ENCODE peak calls at places on chromosomes 16 and 17, in five cellular contexts. One of them, this sample, is unnamed.

GRCh38 chr16:22388101-22388644 is 13.8 kb upstream of the CDR2 start:
- DNase-seq in upper lobe of right lung: no peak
- DNase-seq in AG04450: no peak
- DNase-seq in heart left ventricle: no peak
- DNase-seq in effector memory CD4-positive, alpha-beta T cell: no peak
- DNase-seq in this sample: no peak

GRCh38 chr17:2092253-2092652 is 37.4 kb downstream of the HIC1 start:
- DNase-seq in upper lobe of right lung: no peak
- DNase-seq in AG04450: no peak
- DNase-seq in heart left ventricle: no peak
- DNase-seq in effector memory CD4-positive, alpha-beta T cell: no peak
- DNase-seq in this sample: no peak

GRCh38 chr16:19858654-19859018 is 26.0 kb downstream of the GPRC5B start:
- DNase-seq in heart left ventricle: no peak
- DNase-seq in effector memory CD4-positive, alpha-beta T cell: no peak
- DNase-seq in upper lobe of right lung: no peak
- DNase-seq in AG04450: no peak
- DNase-seq in this sample: no peak

GRCh38 chr17:58121925-58122324 is 26.3 kb upstream of the OR4D1 start:
- DNase-seq in upper lobe of right lung: no peak
- DNase-seq in effector memory CD4-positive, alpha-beta T cell: peak
- DNase-seq in heart left ventricle: no peak
- DNase-seq in AG04450: no peak
- DNase-seq in this sample: no peak

GRCh38 chr17:17300624-17301568 is 2.3 kb upstream of the NT5M start:
- DNase-seq in heart left ventricle: peak
- DNase-seq in AG04450: no peak
- DNase-seq in upper lobe of right lung: peak
- DNase-seq in effector memory CD4-positive, alpha-beta T cell: no peak
- DNase-seq in this sample: no peak

GRCh38 chr17:82215095-82215971 is 2.7 kb upstream of the CCDC57 start:
- DNase-seq in AG04450: no peak
- DNase-seq in effector memory CD4-positive, alpha-beta T cell: no peak
- DNase-seq in heart left ventricle: no peak
- DNase-seq in upper lobe of right lung: peak
- DNase-seq in this sample: peak

GRCh38 chr16:51392651-51393187 is 241.6 kb upstream of the SALL1 start:
- DNase-seq in upper lobe of right lung: no peak
- DNase-seq in effector memory CD4-positive, alpha-beta T cell: no peak
- DNase-seq in heart left ventricle: no peak
- DNase-seq in AG04450: peak
- DNase-seq in this sample: no peak

GRCh38 chr17:36183001-36183810 is 6.8 kb upstream of the TBC1D3B start:
- DNase-seq in AG04450: peak
- DNase-seq in effector memory CD4-positive, alpha-beta T cell: no peak
- DNase-seq in upper lobe of right lung: peak
- DNase-seq in heart left ventricle: peak
- DNase-seq in this sample: no peak

GRCh38 chr16:52497067-52497816 is 49.7 kb downstream of the TOX3 start:
- DNase-seq in AG04450: no peak
- DNase-seq in upper lobe of right lung: no peak
- DNase-seq in effector memory CD4-positive, alpha-beta T cell: no peak
- DNase-seq in heart left ventricle: no peak
- DNase-seq in this sample: no peak

GRCh38 chr16:9340402-9341095 is 249.1 kb downstream of the HAPSTR1 start:
- DNase-seq in upper lobe of right lung: no peak
- DNase-seq in heart left ventricle: no peak
- DNase-seq in effector memory CD4-positive, alpha-beta T cell: no peak
- DNase-seq in AG04450: no peak
- DNase-seq in this sample: no peak

GRCh38 chr17:75404223-75404738 is 1.2 kb downstream of the GRB2 start:
- DNase-seq in upper lobe of right lung: peak
- DNase-seq in AG04450: no peak
- DNase-seq in heart left ventricle: peak
- DNase-seq in effector memory CD4-positive, alpha-beta T cell: peak
- DNase-seq in this sample: peak

GRCh38 chr16:67664258-67664657 is 2.3 kb downstream of the ENKD1 start:
- DNase-seq in effector memory CD4-positive, alpha-beta T cell: no peak
- DNase-seq in heart left ventricle: peak
- DNase-seq in upper lobe of right lung: no peak
- DNase-seq in AG04450: no peak
- DNase-seq in this sample: no peak

GRCh38 chr17:17043668-17044226 is 1.5 kb downstream of the MPRIP start:
- DNase-seq in effector memory CD4-positive, alpha-beta T cell: no peak
- DNase-seq in upper lobe of right lung: peak
- DNase-seq in AG04450: no peak
- DNase-seq in heart left ventricle: no peak
- DNase-seq in this sample: no peak

GRCh38 chr17:700504-701094 is 14.0 kb downstream of the VPS53 start:
- DNase-seq in effector memory CD4-positive, alpha-beta T cell: no peak
- DNase-seq in AG04450: no peak
- DNase-seq in upper lobe of right lung: no peak
- DNase-seq in heart left ventricle: no peak
- DNase-seq in this sample: no peak

GRCh38 chr17:70989301-70989700 is 820.0 kb downstream of the KCNJ2 start:
- DNase-seq in effector memory CD4-positive, alpha-beta T cell: no peak
- DNase-seq in upper lobe of right lung: no peak
- DNase-seq in heart left ventricle: no peak
- DNase-seq in AG04450: no peak
- DNase-seq in this sample: no peak

GRCh38 chr17:66711936-66712335 is 123.0 kb upstream of the CACNG5 start:
- DNase-seq in heart left ventricle: no peak
- DNase-seq in effector memory CD4-positive, alpha-beta T cell: no peak
- DNase-seq in AG04450: no peak
- DNase-seq in upper lobe of right lung: peak
- DNase-seq in this sample: no peak

GRCh38 chr17:63975541-63976092 is 2.9 kb upstream of the SCN4A start:
- DNase-seq in upper lobe of right lung: no peak
- DNase-seq in heart left ventricle: no peak
- DNase-seq in effector memory CD4-positive, alpha-beta T cell: no peak
- DNase-seq in AG04450: no peak
- DNase-seq in this sample: no peak

GRCh38 chr16:58264961-58265479 is 29.8 kb downstream of the PRSS54 start:
- DNase-seq in upper lobe of right lung: no peak
- DNase-seq in effector memory CD4-positive, alpha-beta T cell: no peak
- DNase-seq in AG04450: peak
- DNase-seq in heart left ventricle: no peak
- DNase-seq in this sample: no peak

DNA sequence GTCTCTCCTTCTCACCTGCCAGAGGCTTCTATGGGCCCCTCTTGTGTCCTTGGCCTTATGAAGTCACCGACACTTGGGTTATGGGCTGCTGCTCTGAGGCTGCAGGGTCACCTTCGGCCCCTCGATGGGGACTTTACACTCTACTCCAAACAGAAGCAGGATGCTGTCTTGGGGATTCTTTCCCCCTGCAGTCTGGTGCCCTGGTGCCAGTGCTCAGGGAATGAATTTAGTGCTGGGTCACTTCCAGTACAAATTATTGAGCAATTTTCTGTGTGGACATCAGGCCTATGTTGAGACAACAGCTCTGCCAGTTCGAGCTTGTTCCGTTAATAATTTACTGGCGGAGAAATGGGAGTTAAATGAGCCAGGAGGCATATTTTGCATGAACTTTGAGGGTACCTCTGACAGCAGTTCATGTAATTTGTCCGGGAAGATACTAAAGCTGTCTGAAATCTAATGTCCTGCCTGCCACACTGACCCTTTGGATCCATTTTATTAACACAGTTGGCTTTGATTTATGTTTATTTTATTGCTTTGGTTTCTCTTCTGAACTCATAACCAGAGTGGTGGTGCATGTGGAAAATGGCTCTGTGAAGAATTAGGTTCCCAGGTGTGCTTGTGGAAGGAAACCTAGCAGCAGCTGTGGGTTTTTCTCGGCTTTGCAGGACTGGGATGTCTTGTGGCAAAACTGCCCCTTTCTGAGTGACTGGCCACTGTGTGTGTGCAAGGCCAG is 34.1 kb upstream of the DHX8 start:
- DNase-seq in AG04450: no peak
- DNase-seq in upper lobe of right lung: no peak
- DNase-seq in effector memory CD4-positive, alpha-beta T cell: no peak
- DNase-seq in heart left ventricle: no peak
- DNase-seq in this sample: no peak
- H3K4me3 ChIP-seq in AG04450: no peak
- H3K4me3 ChIP-seq in upper lobe of right lung: no peak
- H3K4me3 ChIP-seq in effector memory CD4-positive, alpha-beta T cell: no peak
- H3K4me3 ChIP-seq in heart left ventricle: no peak
- H3K4me3 ChIP-seq in this sample: no peak

GRCh38 chr17:59512844-59513383 is 52.5 kb upstream of the DHX40 start:
- DNase-seq in upper lobe of right lung: no peak
- DNase-seq in effector memory CD4-positive, alpha-beta T cell: no peak
- DNase-seq in heart left ventricle: no peak
- DNase-seq in AG04450: no peak
- DNase-seq in this sample: no peak

GRCh38 chr17:59511726-59512125 is 53.7 kb upstream of the DHX40 start:
- DNase-seq in effector memory CD4-positive, alpha-beta T cell: no peak
- DNase-seq in heart left ventricle: no peak
- DNase-seq in AG04450: no peak
- DNase-seq in upper lobe of right lung: no peak
- DNase-seq in this sample: no peak

GRCh38 chr17:59510611-59511010 is 54.8 kb upstream of the DHX40 start:
- DNase-seq in AG04450: no peak
- DNase-seq in upper lobe of right lung: no peak
- DNase-seq in heart left ventricle: no peak
- DNase-seq in effector memory CD4-positive, alpha-beta T cell: no peak
- DNase-seq in this sample: no peak

GRCh38 chr17:59516451-59516850 is 49.0 kb upstream of the DHX40 start:
- DNase-seq in AG04450: no peak
- DNase-seq in heart left ventricle: no peak
- DNase-seq in upper lobe of right lung: no peak
- DNase-seq in effector memory CD4-positive, alpha-beta T cell: no peak
- DNase-seq in this sample: no peak

GRCh38 chr17:59513934-59514841 is 51.2 kb upstream of the DHX40 start:
- DNase-seq in effector memory CD4-positive, alpha-beta T cell: no peak
- DNase-seq in AG04450: peak
- DNase-seq in heart left ventricle: peak
- DNase-seq in upper lobe of right lung: peak
- DNase-seq in this sample: no peak
- H3K27ac ChIP-seq in effector memory CD4-positive, alpha-beta T cell: no peak
- H3K27ac ChIP-seq in AG04450: no peak
- H3K27ac ChIP-seq in heart left ventricle: no peak
- H3K27ac ChIP-seq in upper lobe of right lung: peak
- H3K27ac ChIP-seq in this sample: no peak

DNA sequence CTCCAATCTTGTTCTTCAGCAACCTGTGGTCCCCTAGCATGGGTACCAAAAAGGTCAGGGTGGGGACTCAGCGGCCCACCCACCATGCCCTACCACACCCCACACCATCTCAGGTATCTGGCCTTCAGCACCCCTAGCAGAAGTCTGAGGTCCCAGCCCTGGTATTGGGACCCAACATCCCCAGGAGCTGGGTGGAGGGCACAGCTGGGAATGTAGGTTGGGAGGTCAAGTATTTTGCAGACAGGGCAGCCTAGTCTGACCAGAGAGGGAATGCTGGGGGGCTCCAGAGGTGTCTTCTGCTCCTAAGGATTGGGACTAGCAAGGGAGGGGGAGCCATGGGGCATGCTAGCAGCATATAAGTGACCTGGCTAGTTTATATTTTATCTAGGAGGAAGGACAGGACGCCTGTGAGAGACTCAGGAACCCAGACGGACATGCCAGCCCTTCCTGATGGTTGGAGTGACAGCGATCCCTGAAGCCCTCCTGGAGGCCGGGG is 822 bp upstream of the ADAM11 start:
- DNase-seq in upper lobe of right lung: no peak
- DNase-seq in effector memory CD4-positive, alpha-beta T cell: no peak
- DNase-seq in heart left ventricle: no peak
- DNase-seq in AG04450: no peak
- DNase-seq in this sample: no peak
- H3K4me3 ChIP-seq in upper lobe of right lung: no peak
- H3K4me3 ChIP-seq in effector memory CD4-positive, alpha-beta T cell: no peak
- H3K4me3 ChIP-seq in heart left ventricle: no peak
- H3K4me3 ChIP-seq in AG04450: no peak
- H3K4me3 ChIP-seq in this sample: no peak

DNA sequence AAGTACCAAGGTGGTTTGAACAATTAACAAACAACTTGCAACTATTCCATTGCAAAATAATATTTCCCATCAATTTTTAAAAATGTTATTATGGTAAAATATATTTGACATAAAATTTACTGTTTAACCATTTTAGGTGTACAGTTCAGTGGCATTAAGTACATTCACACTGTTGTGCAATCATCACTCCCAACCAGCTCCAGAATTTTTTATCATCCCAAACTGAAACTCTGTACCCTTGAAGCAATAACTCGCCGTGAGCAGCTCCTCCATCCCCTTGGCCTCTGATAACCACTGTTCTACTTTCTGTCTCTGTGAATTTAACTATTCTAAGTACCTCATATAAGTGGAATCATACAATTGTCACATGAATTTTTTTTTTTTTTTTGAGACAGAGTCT is 33.6 kb upstream of the ATF7IP2 start:
- DNase-seq in AG04450: no peak
- DNase-seq in effector memory CD4-positive, alpha-beta T cell: no peak
- DNase-seq in upper lobe of right lung: no peak
- DNase-seq in heart left ventricle: no peak
- DNase-seq in this sample: no peak
- H3K27ac ChIP-seq in AG04450: no peak
- H3K27ac ChIP-seq in effector memory CD4-positive, alpha-beta T cell: no peak
- H3K27ac ChIP-seq in upper lobe of right lung: no peak
- H3K27ac ChIP-seq in heart left ventricle: no peak
- H3K27ac ChIP-seq in this sample: no peak

DNA sequence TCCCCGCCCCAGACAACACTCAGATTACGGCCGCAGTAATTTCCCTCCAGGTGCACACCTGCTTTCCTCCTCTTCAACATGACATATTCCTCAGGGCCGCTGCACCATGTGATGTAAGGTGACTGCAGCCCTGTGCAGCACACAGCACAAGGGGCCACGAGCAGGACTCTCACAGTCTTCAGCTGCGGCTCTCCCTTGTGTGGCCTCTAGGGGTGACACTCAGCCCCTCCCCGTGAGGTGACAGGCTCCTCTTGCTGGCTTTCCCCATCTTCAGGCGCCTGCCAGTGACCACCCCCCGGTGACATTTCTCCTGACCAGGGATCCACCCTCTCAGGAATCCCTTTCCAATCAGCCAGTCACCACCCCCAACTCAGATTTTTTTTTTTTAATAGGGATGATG is 31.3 kb upstream of the ABCC3 start:
- DNase-seq in heart left ventricle: no peak
- DNase-seq in upper lobe of right lung: no peak
- DNase-seq in AG04450: no peak
- DNase-seq in effector memory CD4-positive, alpha-beta T cell: no peak
- DNase-seq in this sample: no peak
- H3K4me3 ChIP-seq in heart left ventricle: no peak
- H3K4me3 ChIP-seq in upper lobe of right lung: no peak
- H3K4me3 ChIP-seq in AG04450: no peak
- H3K4me3 ChIP-seq in effector memory CD4-positive, alpha-beta T cell: no peak
- H3K4me3 ChIP-seq in this sample: no peak

This sample was measured in HL-60.